ENCODE peak calls at places on chromosome 4, in five cellular contexts. M is colonic mucosa, E is astrocyte of the spinal cord, U is upper lobe of right lung, X is transverse colon. H is an unnamed sample.

GRCh38 chr4:123706961-123707360 is 310.4 kb downstream of the SPRY1 start:
- DNase-seq in E (peak; percentile 21), U (no peak), X (no peak), M (no peak), H (no peak)

GRCh38 chr4:20760053-20760452 is 59.8 kb downstream of the PACRGL start:
- DNase-seq in U (no peak), M (no peak), E (no peak), X (no peak), H (no peak)

GRCh38 chr4:117957570-117957969 is 76.7 kb upstream of the NDST3 start:
- DNase-seq in U (no peak), E (no peak), X (no peak), M (no peak), H (no peak)

GRCh38 chr4:102757681-102758080 is 3.1 kb downstream of the MANBA start:
- DNase-seq in E (no peak), M (no peak), X (no peak), U (no peak), H (no peak)

GRCh38 chr4:32684160-32684559 is 1964.0 kb downstream of the PCDH7 start:
- DNase-seq in X (no peak), E (no peak), U (no peak), M (no peak), H (no peak)

GRCh38 chr4:73817341-73817740 is 19.1 kb upstream of the CXCL6 start:
- DNase-seq in M (no peak), U (no peak), X (no peak), E (no peak), H (no peak)

GRCh38 chr4:156959298-156959702 is 12.3 kb downstream of the PDGFC start:
- DNase-seq in E (peak; percentile 76), M (no peak), U (no peak), X (no peak), H (no peak)

GRCh38 chr4:180281726-180282125 is 1961.5 kb upstream of the TENM3 start:
- DNase-seq in E (no peak), M (no peak), X (no peak), U (no peak), H (no peak)

GRCh38 chr4:178198691-178199090 is 756.5 kb upstream of the AGA start:
- DNase-seq in U (no peak), M (no peak), X (no peak), E (peak; percentile 39), H (no peak)
- TF ChIP-seq CTCF in U (no peak), M (no peak), X (no peak), E (no peak), H (no peak)

GRCh38 chr4:83961575-83961974 is 425.7 kb downstream of the GPAT3 start:
- DNase-seq in X (no peak), M (no peak), U (no peak), E (peak; percentile 34), H (no peak)
- TF ChIP-seq CTCF in X (no peak), M (no peak), U (no peak), E (no peak), H (no peak)

DNA sequence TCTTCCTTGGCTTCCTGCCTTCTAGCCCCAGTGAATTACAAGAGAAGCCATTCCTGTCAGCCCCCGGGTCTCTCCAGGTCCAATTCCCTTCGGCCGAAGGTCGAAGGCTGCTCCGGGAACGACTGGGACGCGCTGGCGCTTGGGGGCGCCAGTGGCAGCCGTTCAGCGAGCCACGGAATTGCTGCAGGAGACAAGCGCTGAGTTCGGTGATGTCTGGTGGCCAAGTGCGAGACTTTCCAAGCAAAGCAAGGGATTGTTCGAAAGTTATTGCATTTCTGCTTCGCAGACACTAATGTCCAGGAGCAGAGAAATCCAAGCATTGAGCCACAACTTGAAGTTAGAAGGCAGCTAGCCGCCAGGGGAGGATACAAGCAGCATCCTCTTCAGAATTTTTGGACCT is 1.1 kb upstream of the DKK2 start:
- DNase-seq in X (peak; percentile 8), M (peak; percentile 38), E (peak; percentile 56), U (peak; percentile 69), H (peak; percentile 11)
- TF ChIP-seq CTCF in X (peak; percentile 35), M (no peak), E (peak; percentile 83), U (peak; percentile 39), H (no peak)

GRCh38 chr4:14386196-14386595 is 616.1 kb upstream of the CPEB2 start:
- DNase-seq in X (no peak), M (no peak), U (no peak), E (no peak), H (no peak)
- TF ChIP-seq CTCF in X (no peak), M (no peak), U (no peak), E (peak; percentile 3), H (no peak)

H was measured in activated CD8-positive, alpha-beta T cell treated with anti-CD3 and anti-CD28 coated beads for 36 hours.